ENCODE peak calls at places on chromosome 4, in eight cellular contexts. L, E, B, Q, Y, C, D and H are unnamed samples.

GRCh38 chr4:139416073-139416673 is 37.7 kb upstream of the RAB33B start:
- DNase-seq in C (no peak), E (no peak), Q (no peak), L (no peak), Y (peak; percentile 80), B (no peak), D (no peak), H (no peak)

GRCh38 chr4:86453044-86453501 is 93.2 kb upstream of the MAPK10 start:
- DNase-seq in D (no peak), Y (no peak), L (no peak), E (peak; percentile 48), B (no peak), Q (peak; percentile 62), C (no peak), H (peak; percentile 66)

GRCh38 chr4:149896428-149896827 is 80.8 kb upstream of the IQCM start:
- DNase-seq in D (no peak), Y (no peak), C (no peak), L (no peak), E (peak; percentile 20), Q (peak; percentile 22), B (no peak), H (no peak)

GRCh38 chr4:70895405-70895804 is 6.8 kb upstream of the MOB1B start:
- DNase-seq in C (no peak), E (peak; percentile 54), D (no peak), B (peak; percentile 26), Y (no peak), Q (peak; percentile 37), L (no peak), H (no peak)

GRCh38 chr4:150574678-150575077 is 7.3 kb upstream of the MAB21L2 start:
- DNase-seq in C (no peak), Q (no peak), Y (no peak), D (no peak), L (no peak), E (no peak), B (no peak), H (no peak)

GRCh38 chr4:157052429-157053040 is 23.4 kb upstream of the GLRB start:
- DNase-seq in Q (no peak), Y (no peak), C (no peak), E (no peak), L (no peak), B (no peak), D (no peak), H (no peak)

GRCh38 chr4:7415927-7416686 is 18.6 kb downstream of the PSAPL1 start:
- DNase-seq in B (no peak), D (peak; percentile 38), C (no peak), L (no peak), Q (no peak), E (no peak), Y (no peak), H (peak; percentile 37)

GRCh38 chr4:15577508-15577907 is 77.6 kb downstream of the FBXL5 start:
- DNase-seq in D (no peak), L (no peak), B (no peak), C (no peak), E (no peak), Y (no peak), Q (no peak), H (no peak)

GRCh38 chr4:100189820-100190642 is at the start of gene DDIT4L:
- DNase-seq in L (peak; percentile 17), Y (no peak), D (peak; percentile 86), Q (peak; percentile 39), C (peak; percentile 58), E (peak; percentile 53), B (no peak), H (peak; percentile 73)

GRCh38 chr4:111671756-111672155 is 473.5 kb upstream of the FAM241A start:
- DNase-seq in B (no peak), C (no peak), D (no peak), Y (no peak), Q (no peak), L (no peak), E (no peak), H (no peak)

GRCh38 chr4:122331195-122331594 is 47.6 kb upstream of the ADAD1 start:
- DNase-seq in D (no peak), E (no peak), B (no peak), Y (no peak), Q (no peak), L (no peak), C (no peak), H (no peak)

GRCh38 chr4:89658701-89659024 is 178.3 kb downstream of the SNCA start:
- DNase-seq in Y (no peak), Q (no peak), E (no peak), B (no peak), L (no peak), D (no peak), C (no peak), H (no peak)

GRCh38 chr4:147707892-147708672 is 23.8 kb upstream of the ARHGAP10 start:
- DNase-seq in C (no peak), D (no peak), L (no peak), Y (peak; percentile 66), Q (peak; percentile 59), B (peak; percentile 30), E (peak; percentile 44), H (peak; percentile 70)

GRCh38 chr4:67122029-67122428 is 423.3 kb downstream of the CENPC start:
- DNase-seq in D (no peak), C (no peak), Q (no peak), B (no peak), Y (peak; percentile 2), E (no peak), L (no peak), H (no peak)

GRCh38 chr4:675980-676870 is 1.9 kb downstream of the MYL5 start:
- DNase-seq in C (no peak), E (no peak), Y (no peak), Q (no peak), L (no peak), B (no peak), D (no peak), H (no peak)

GRCh38 chr4:676871-677235 is 2.5 kb downstream of the MYL5 start:
- DNase-seq in Q (no peak), Y (no peak), D (peak; percentile 74), C (peak; percentile 43), B (no peak), E (no peak), L (no peak), H (no peak)

GRCh38 chr4:673349-674091 is 556 bp downstream of the ATP5ME start:
- DNase-seq in C (no peak), D (no peak), L (no peak), B (no peak), E (peak; percentile 67), Y (peak; percentile 66), Q (peak; percentile 49), H (no peak)

GRCh38 chr4:675036-675804 is 878 bp downstream of the MYL5 start:
- DNase-seq in E (no peak), D (no peak), Q (no peak), B (no peak), L (no peak), C (no peak), Y (peak; percentile 56), H (no peak)

GRCh38 chr4:674172-675035 is at the start of the genes ATP5ME and MYL5:
- DNase-seq in C (peak; percentile 99), B (peak; percentile 97), D (peak; percentile 97), Y (peak; percentile 98), L (peak; percentile 95), Q (peak; percentile 97), E (peak; percentile 98), H (peak; percentile 99)
- TF ChIP-seq POLR2A in C (peak; percentile 85), B (peak; percentile 76), D (peak; percentile 77), Y (peak; percentile 86), L (peak; percentile 65), Q (peak; percentile 90), E (no peak), H (peak; percentile 66)

GRCh38 chr4:119212964-119213606 is 572 bp downstream of the USP53 start:
- DNase-seq in L (peak; percentile 68), Y (peak; percentile 86), B (peak; percentile 74), C (peak; percentile 90), D (peak; percentile 92), Q (peak; percentile 89), E (peak; percentile 92), H (peak; percentile 95)
- TF ChIP-seq POLR2A in L (no peak), Y (no peak), B (no peak), C (no peak), D (peak; percentile 9), Q (no peak), E (no peak), H (no peak)

GRCh38 chr4:140952709-140953108 is 180.6 kb downstream of the RNF150 start:
- DNase-seq in L (no peak), Q (no peak), D (no peak), C (no peak), Y (no peak), E (no peak), B (no peak), H (no peak)

GRCh38 chr4:140943486-140943885 is 187.3 kb upstream of the TBC1D9 start:
- DNase-seq in E (no peak), D (no peak), Q (no peak), Y (no peak), B (no peak), L (no peak), C (no peak), H (no peak)

GRCh38 chr4:140944539-140944938 is 188.4 kb upstream of the TBC1D9 start:
- DNase-seq in E (no peak), C (no peak), L (no peak), Y (no peak), Q (no peak), B (no peak), D (no peak), H (no peak)

GRCh38 chr4:140943887-140944515 is 187.8 kb upstream of the TBC1D9 start:
- DNase-seq in E (no peak), Y (no peak), Q (no peak), L (no peak), D (no peak), B (no peak), C (no peak), H (no peak)

GRCh38 chr4:140947507-140947906 is 185.8 kb downstream of the RNF150 start:
- DNase-seq in Y (no peak), D (no peak), E (no peak), L (peak; percentile 6), C (no peak), Q (no peak), B (peak; percentile 29), H (peak; percentile 94)
- TF ChIP-seq POLR2A in Y (no peak), D (no peak), E (no peak), L (no peak), C (no peak), Q (no peak), B (no peak), H (no peak)

GRCh38 chr4:69489856-69490255 is 5.8 kb downstream of the UGT2B4 start:
- DNase-seq in C (no peak), Q (no peak), D (no peak), E (no peak), L (no peak), Y (no peak), B (no peak), H (no peak)
- TF ChIP-seq POLR2A in C (no peak), Q (no peak), D (no peak), E (no peak), L (no peak), Y (no peak), B (no peak), H (no peak)

GRCh38 chr4:10873809-10874208 is 189.2 kb upstream of the CLNK start:
- DNase-seq in C (no peak), B (no peak), Q (no peak), L (no peak), E (no peak), Y (no peak), D (no peak), H (no peak)
- TF ChIP-seq POLR2A in C (no peak), B (no peak), Q (no peak), L (no peak), E (no peak), Y (no peak), D (no peak), H (no peak)